ENCODE peak calls at places on chromosome 1, in seven cellular contexts. U is esophagus squamous epithelium, B is stomach, O is RWPE1, V is aorta, Q is pancreas, K is neuronal stem cell. N is an unnamed sample.

GRCh38 chr1:116910379-116911165 is 856 bp downstream of the PTGFRN start:
- DNase-seq in U (no peak), B (peak; percentile 61), O (peak; percentile 41), V (peak; percentile 80), Q (peak; percentile 91), K (no peak), N (peak; percentile 18)

GRCh38 chr1:8070381-8070811 is 44.3 kb upstream of the ERRFI1 start:
- DNase-seq in U (no peak), B (peak; percentile 73), O (no peak), V (no peak), Q (no peak), K (no peak), N (no peak)

GRCh38 chr1:240199758-240200655 is 108.3 kb downstream of the FMN2 start:
- DNase-seq in U (no peak), B (no peak), O (no peak), V (no peak), Q (no peak), K (no peak), N (no peak)

GRCh38 chr1:41954533-41954944 is 35.8 kb upstream of the HIVEP3 start:
- DNase-seq in U (no peak), B (no peak), O (peak; percentile 79), V (no peak), Q (no peak), K (no peak), N (peak; percentile 49)

GRCh38 chr1:226026833-226027232 is 27.7 kb upstream of the SDE2 start:
- DNase-seq in U (no peak), B (no peak), O (no peak), V (no peak), Q (no peak), K (no peak), N (no peak)

GRCh38 chr1:86774305-86775304 is 70.2 kb downstream of the SH3GLB1 start:
- DNase-seq in U (peak; percentile 6), B (peak; percentile 41), O (peak; percentile 92), V (no peak), Q (no peak), K (no peak), N (peak; percentile 97)

GRCh38 chr1:65623895-65624294 is 168.8 kb upstream of the PDE4B start:
- DNase-seq in U (no peak), B (no peak), O (no peak), V (no peak), Q (no peak), K (no peak), N (no peak)

GRCh38 chr1:212606042-212606733 is 2.4 kb upstream of the ATF3 start:
- DNase-seq in U (no peak), B (no peak), O (no peak), V (no peak), Q (no peak), K (no peak), N (peak; percentile 18)

GRCh38 chr1:111204211-111204883 is 3.9 kb upstream of the DENND2D start:
- DNase-seq in U (peak; percentile 37), B (peak; percentile 83), O (peak; percentile 59), V (peak; percentile 82), Q (peak; percentile 91), K (no peak), N (no peak)

GRCh38 chr1:86468501-86468977 is at the start of gene CLCA1:
- DNase-seq in U (no peak), B (no peak), O (no peak), V (no peak), Q (no peak), K (no peak), N (no peak)

GRCh38 chr1:41868241-41868953 is 50.3 kb downstream of the HIVEP3 start:
- DNase-seq in U (no peak), B (no peak), O (no peak), V (no peak), Q (no peak), K (no peak), N (no peak)

GRCh38 chr1:51058863-51059262 is 43.2 kb upstream of the C1orf185 start:
- DNase-seq in U (no peak), B (no peak), O (no peak), V (no peak), Q (no peak), K (no peak), N (peak; percentile 37)

GRCh38 chr1:109630081-109630880 is 10.6 kb downstream of the AMPD2 start:
- DNase-seq in U (no peak), B (no peak), O (peak; percentile 27), V (no peak), Q (peak; percentile 72), K (no peak), N (no peak)

GRCh38 chr1:76293831-76294230 is 219.3 kb downstream of the ST6GALNAC3 start:
- DNase-seq in U (no peak), B (no peak), O (no peak), V (no peak), Q (no peak), K (no peak), N (no peak)

GRCh38 chr1:181208076-181208475 is 119.6 kb downstream of the IER5 start:
- DNase-seq in U (no peak), B (no peak), O (no peak), V (no peak), Q (no peak), K (no peak), N (no peak)

GRCh38 chr1:154220970-154221814 is 437 bp downstream of the UBAP2L start:
- DNase-seq in U (peak; percentile 47), B (peak; percentile 61), O (peak; percentile 42), V (peak; percentile 89), Q (peak; percentile 90), K (peak; percentile 54), N (peak; percentile 69)

GRCh38 chr1:244137725-244138124 is 86.6 kb downstream of the ZBTB18 start:
- DNase-seq in U (no peak), B (no peak), O (no peak), V (no peak), Q (no peak), K (no peak), N (no peak)

GRCh38 chr1:234556245-234556943 is 53.6 kb downstream of the IRF2BP2 start:
- DNase-seq in U (no peak), B (no peak), O (no peak), V (no peak), Q (no peak), K (no peak), N (no peak)

GRCh38 chr1:94275116-94275515 is 37.7 kb upstream of the ARHGAP29 start:
- DNase-seq in U (no peak), B (no peak), O (no peak), V (no peak), Q (no peak), K (no peak), N (no peak)

GRCh38 chr1:109531205-109531779 is 8.4 kb upstream of the GPR61 start:
- DNase-seq in U (no peak), B (no peak), O (no peak), V (no peak), Q (no peak), K (no peak), N (no peak)

GRCh38 chr1:38804062-38804886 is 55.3 kb downstream of the RRAGC start:
- DNase-seq in U (no peak), B (no peak), O (no peak), V (no peak), Q (no peak), K (peak; percentile 48), N (peak; percentile 53)

GRCh38 chr1:233719626-233720334 is 105.9 kb downstream of the KCNK1 start:
- DNase-seq in U (no peak), B (no peak), O (no peak), V (no peak), Q (no peak), K (no peak), N (no peak)

DNA sequence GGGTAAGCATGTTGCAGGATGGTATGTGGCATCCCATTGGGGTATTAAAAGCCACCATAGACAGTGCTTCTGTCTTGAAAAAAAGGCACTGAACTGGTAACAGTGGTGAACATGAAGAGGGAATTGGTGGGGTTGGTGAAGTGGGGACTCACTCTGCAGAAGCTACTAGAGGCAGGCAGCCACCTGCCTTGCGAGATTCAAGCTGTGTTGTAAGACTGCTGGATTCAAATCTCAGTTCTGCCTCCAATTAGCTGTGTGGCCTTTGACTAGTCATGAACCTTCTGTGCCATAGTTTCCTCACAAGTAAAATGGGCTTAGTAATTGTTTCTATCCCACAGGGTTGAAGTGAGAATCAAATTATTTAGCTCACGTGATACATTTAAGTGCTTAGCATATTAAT is 16.6 kb upstream of the ELOA start:
- DNase-seq in U (no peak), B (no peak), O (no peak), V (no peak), Q (no peak), K (no peak), N (no peak)
- H3K27ac ChIP-seq in U (no peak overlapping the region), B (peak overlapping the region; percentile 83), O (no peak overlapping the region), V (no peak overlapping the region), Q (peak overlapping the region; percentile 22), K (no peak overlapping the region), N (no peak overlapping the region)

DNA sequence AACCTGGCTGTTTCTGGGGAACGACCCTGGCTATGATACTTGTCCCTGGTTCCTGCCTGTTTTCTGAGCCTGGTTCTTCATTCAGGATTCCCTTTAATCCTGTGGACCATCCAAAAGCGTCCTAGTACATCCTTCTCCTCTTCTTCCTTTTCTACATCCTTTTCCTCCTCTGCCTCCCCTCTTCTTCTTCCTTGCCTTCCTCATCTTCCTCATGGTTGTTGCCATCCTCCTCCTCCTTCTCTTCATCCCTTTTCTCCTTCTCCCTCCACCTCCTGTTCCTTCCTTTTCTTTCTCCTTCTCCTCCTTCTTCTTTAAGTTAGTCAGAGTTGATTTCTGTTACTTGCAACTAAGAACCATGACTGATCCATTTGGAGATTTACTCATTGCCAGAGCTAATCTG is 197.8 kb downstream of the FOXD2 start:
- DNase-seq in U (no peak), B (no peak), O (no peak), V (no peak), Q (no peak), K (no peak), N (no peak)
- H3K27ac ChIP-seq in U (no peak overlapping the region), B (no peak overlapping the region), O (no peak overlapping the region), V (no peak overlapping the region), Q (no peak overlapping the region), K (no peak overlapping the region), N (no peak overlapping the region)

GRCh38 chr1:164587617-164588367 is 28.8 kb downstream of the PBX1 start:
- DNase-seq in U (no peak), B (no peak), O (no peak), V (no peak), Q (no peak), K (no peak), N (no peak)
- H3K27ac ChIP-seq in U (peak overlapping the region; percentile 58), B (peak overlapping the region; percentile 84), O (no peak overlapping the region), V (no peak overlapping the region), Q (no peak overlapping the region), K (peak overlapping the region; percentile 94), N (peak overlapping the region; percentile 48)

DNA sequence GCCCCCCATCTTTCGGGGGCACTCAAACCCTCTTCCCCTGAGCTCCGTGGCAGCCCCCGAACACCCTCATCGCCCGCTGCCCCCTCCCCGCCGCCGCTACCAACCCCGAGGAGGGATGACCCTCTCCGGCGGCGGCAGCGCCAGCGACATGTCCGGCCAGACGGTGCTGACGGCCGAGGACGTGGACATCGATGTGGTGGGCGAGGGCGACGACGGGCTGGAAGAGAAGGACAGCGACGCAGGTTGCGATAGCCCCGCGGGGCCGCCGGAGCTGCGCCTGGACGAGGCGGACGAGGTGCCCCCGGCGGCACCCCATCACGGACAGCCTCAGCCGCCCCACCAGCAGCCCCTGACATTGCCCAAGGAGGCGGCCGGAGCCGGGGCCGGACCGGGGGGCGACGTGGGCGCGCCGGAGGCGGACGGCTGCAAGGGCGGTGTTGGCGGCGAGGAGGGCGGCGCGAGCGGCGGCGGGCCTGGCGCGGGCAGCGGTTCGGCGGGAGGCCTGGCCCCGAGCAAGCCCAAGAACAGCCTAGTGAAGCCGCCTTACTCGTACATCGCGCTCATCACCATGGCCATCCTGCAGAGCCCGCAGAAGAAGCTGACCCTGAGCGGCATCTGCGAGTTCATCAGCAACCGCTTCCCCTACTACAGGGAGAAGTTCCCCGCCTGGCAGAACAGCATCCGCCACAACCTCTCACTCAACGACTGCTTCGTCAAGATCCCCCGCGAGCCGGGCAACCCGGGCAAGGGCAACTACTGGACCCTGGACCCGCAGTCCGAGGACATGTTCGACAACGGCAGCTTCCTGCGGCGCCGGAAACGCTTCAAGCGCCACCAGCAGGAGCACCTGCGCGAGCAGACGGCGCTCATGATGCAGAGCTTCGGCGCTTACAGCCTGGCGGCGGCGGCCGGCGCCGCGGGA is 838 bp downstream of the FOXD3 start:
- DNase-seq in U (no peak), B (no peak), O (no peak), V (no peak), Q (peak; percentile 83), K (peak; percentile 42), N (peak; percentile 62)
- H3K27ac ChIP-seq in U (no peak overlapping the region), B (no peak overlapping the region), O (no peak overlapping the region), V (no peak overlapping the region), Q (no peak overlapping the region), K (no peak overlapping the region), N (peak overlapping the region; percentile 68)